ENCODE peak calls at places on chromosomes 6 and 20, in eight cellular contexts. P is A673, J is K562, W is IMR-90, G is psoas muscle, Z is PC-3, C is A549, O is sigmoid colon. X is an unnamed sample.
A peak's percentile ranks its signal among the peaks of the same experiment; 100 is the strongest.

GRCh38 chr6:169157474-169158181 is 96.0 kb downstream of the THBS2 start:
- DNase-seq in P (no peak), J (no peak), W (no peak), G (no peak), Z (no peak), C (no peak), O (no peak), X (no peak)

GRCh38 chr20:35369804-35370203 is 42.0 kb downstream of the UQCC1 start:
- DNase-seq in P (no peak), J (no peak), W (peak; percentile 87), G (no peak), Z (no peak), C (no peak), O (no peak), X (peak; percentile 64)

GRCh38 chr6:43604174-43604573 is 24.9 kb downstream of the GTPBP2 start:
- DNase-seq in P (peak; percentile 17), J (no peak), W (peak; percentile 88), G (no peak), Z (peak; percentile 75), C (no peak), O (no peak), X (peak; percentile 38)

GRCh38 chr6:95230071-95230740 is 347.1 kb upstream of the MANEA start:
- DNase-seq in P (no peak), J (no peak), W (peak; percentile 25), G (no peak), Z (peak; percentile 2), C (no peak), O (no peak), X (no peak)

GRCh38 chr20:4513720-4514119 is 208.0 kb upstream of the PRND start:
- DNase-seq in P (no peak), J (no peak), W (peak; percentile 84), G (no peak), Z (peak; percentile 96), C (peak; percentile 48), O (no peak), X (peak; percentile 80)

GRCh38 chr20:37881601-37882343 is 21.2 kb upstream of the VSTM2L start:
- DNase-seq in P (no peak), J (no peak), W (no peak), G (no peak), Z (no peak), C (no peak), O (no peak), X (no peak)

GRCh38 chr20:48155231-48155630 is 369.9 kb upstream of the SULF2 start:
- DNase-seq in P (no peak), J (no peak), W (no peak), G (no peak), Z (no peak), C (no peak), O (no peak), X (no peak)

GRCh38 chr6:27775796-27776184 is 136.4 kb downstream of the OR2B2 start:
- DNase-seq in P (no peak), J (no peak), W (no peak), G (no peak), Z (peak; percentile 34), C (no peak), O (no peak), X (no peak)

GRCh38 chr6:64010010-64010409 is 374.4 kb downstream of the PHF3 start:
- DNase-seq in P (no peak), J (no peak), W (no peak), G (no peak), Z (no peak), C (no peak), O (no peak), X (no peak)

GRCh38 chr6:129567374-129567773 is 142.6 kb downstream of the ARHGAP18 start:
- DNase-seq in P (peak; percentile 53), J (peak; percentile 58), W (no peak), G (no peak), Z (peak; percentile 29), C (no peak), O (no peak), X (peak; percentile 4)

GRCh38 chr6:89930789-89931188 is 36.5 kb downstream of the GJA10 start:
- DNase-seq in P (no peak), J (no peak), W (no peak), G (no peak), Z (no peak), C (no peak), O (no peak), X (no peak)

GRCh38 chr6:109008537-109008950 is 86.1 kb downstream of the SESN1 start:
- DNase-seq in P (no peak), J (no peak), W (peak; percentile 55), G (no peak), Z (no peak), C (no peak), O (no peak), X (no peak)

GRCh38 chr6:44473870-44474631 is 86.5 kb downstream of the CDC5L start:
- DNase-seq in P (no peak), J (no peak), W (no peak), G (no peak), Z (no peak), C (no peak), O (no peak), X (no peak)

GRCh38 chr20:44186201-44186600 is 787 bp downstream of the JPH2 start:
- DNase-seq in P (no peak), J (no peak), W (no peak), G (peak; percentile 21), Z (no peak), C (no peak), O (no peak), X (no peak)

GRCh38 chr6:38184041-38184779 is 364.7 kb downstream of the ZFAND3 start:
- DNase-seq in P (no peak), J (no peak), W (no peak), G (no peak), Z (no peak), C (no peak), O (no peak), X (no peak)

GRCh38 chr20:1524004-1524403 is 32.8 kb upstream of the SIRPB2 start:
- DNase-seq in P (peak; percentile 84), J (peak; percentile 8), W (no peak), G (no peak), Z (peak; percentile 43), C (no peak), O (no peak), X (no peak)

GRCh38 chr6:42698217-42698616 is 24.2 kb downstream of the PRPH2 start:
- DNase-seq in P (no peak), J (no peak), W (no peak), G (no peak), Z (no peak), C (no peak), O (no peak), X (no peak)

GRCh38 chr6:113909224-113909856 is 52.2 kb downstream of the MARCKS start:
- DNase-seq in P (peak; percentile 79), J (peak; percentile 69), W (peak; percentile 79), G (no peak), Z (peak; percentile 75), C (peak; percentile 32), O (no peak), X (peak; percentile 43)

DNA sequence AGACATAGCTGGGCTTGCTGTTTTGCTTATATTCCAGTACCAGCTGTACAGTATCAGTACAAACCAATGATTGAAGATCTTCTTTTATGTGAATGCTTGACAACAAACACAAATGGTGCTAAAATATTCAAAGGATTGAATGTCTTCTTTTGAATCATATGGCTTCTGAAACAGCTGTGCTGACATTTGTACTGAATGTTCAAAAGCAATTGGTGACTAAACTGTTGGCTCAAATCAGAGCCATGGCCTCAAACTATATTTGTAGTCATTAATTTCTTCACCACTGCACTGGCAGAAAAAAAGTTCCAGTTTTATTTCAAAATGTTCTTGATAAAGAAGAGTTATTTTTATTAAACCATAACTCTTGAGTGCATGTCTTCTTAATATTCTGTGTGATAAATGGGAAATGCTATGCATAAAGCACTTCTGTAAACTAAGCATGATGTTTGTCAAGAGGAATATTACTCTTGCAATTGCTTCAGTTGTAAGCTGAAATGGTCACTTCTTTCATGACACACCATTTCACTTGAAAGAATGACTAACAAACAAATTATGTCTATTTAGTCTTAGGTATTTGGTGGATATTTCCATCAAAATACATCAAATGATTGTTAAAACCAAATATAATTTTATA is 45.9 kb upstream of the CENPW start:
- DNase-seq in P (no peak), J (no peak), W (no peak), G (no peak), Z (no peak), C (no peak), O (no peak), X (no peak)
- TF ChIP-seq CTCF in P (no peak), J (no peak), W (no peak), G (no peak), Z (no peak), C (no peak), O (no peak), X (no peak)

GRCh38 chr6:49551866-49552129 is 1.3 kb downstream of the C6orf141 start:
- DNase-seq in P (no peak), J (no peak), W (no peak), G (no peak), Z (no peak), C (no peak), O (no peak), X (no peak)

GRCh38 chr6:49555951-49556350 is 5.5 kb downstream of the C6orf141 start:
- DNase-seq in P (peak; percentile 26), J (no peak), W (no peak), G (no peak), Z (peak; percentile 9), C (no peak), O (no peak), X (no peak)

GRCh38 chr6:49551126-49551865 is 828 bp downstream of the C6orf141 start:
- DNase-seq in P (peak; percentile 63), J (no peak), W (no peak), G (no peak), Z (peak; percentile 34), C (no peak), O (no peak), X (no peak)

GRCh38 chr6:49552596-49552995 is 2.1 kb downstream of the C6orf141 start:
- DNase-seq in P (no peak), J (no peak), W (no peak), G (no peak), Z (peak; percentile 39), C (no peak), O (no peak), X (no peak)

DNA sequence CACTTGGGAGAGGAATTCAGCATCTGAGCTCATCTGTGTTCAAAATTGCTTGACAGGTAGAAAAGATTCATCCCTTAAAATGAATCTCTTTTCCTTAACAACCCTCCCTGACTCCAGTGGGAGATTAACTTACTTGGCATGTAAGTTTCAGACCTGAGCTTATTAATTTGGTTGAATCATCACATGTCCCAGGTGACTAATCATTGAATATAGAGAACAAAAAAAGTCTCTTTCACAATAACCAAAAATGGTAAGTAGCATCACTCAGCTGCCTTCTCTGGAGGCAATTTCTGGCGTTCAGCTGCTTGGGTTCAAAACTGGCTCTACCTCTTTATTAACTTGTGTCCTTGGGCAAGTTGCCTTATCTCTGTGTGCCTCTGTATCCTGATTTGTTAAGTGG is 2.9 kb downstream of the C6orf141 start:
- DNase-seq in P (no peak), J (no peak), W (peak; percentile 1), G (no peak), Z (peak; percentile 92), C (no peak), O (no peak), X (peak; percentile 84)
- H3K27ac ChIP-seq in P (no peak overlapping the region), J (no peak overlapping the region), W (no peak overlapping the region), G (no peak overlapping the region), Z (peak overlapping the region; percentile 88), C (peak overlapping the region; percentile 81), O (no peak overlapping the region), X (peak overlapping the region; percentile 93)

GRCh38 chr6:117477988-117478852 is 4.3 kb upstream of the DCBLD1 start:
- DNase-seq in P (peak; percentile 16), J (peak; percentile 70), W (no peak), G (no peak), Z (no peak), C (no peak), O (no peak), X (peak; percentile 10)
- TF ChIP-seq CTCF in P (peak; percentile 22), J (peak; percentile 77), W (peak; percentile 28), G (peak; percentile 19), Z (peak; percentile 29), C (peak; percentile 33), O (no peak), X (no peak)

GRCh38 chr6:57182017-57182432 is 9.9 kb downstream of the BAG2 start:
- DNase-seq in P (no peak), J (peak; percentile 32), W (peak; percentile 83), G (no peak), Z (no peak), C (no peak), O (no peak), X (no peak)
- H3K27ac ChIP-seq in P (no peak overlapping the region), J (no peak overlapping the region), W (peak overlapping the region; percentile 50), G (peak overlapping the region; percentile 76), Z (no peak overlapping the region), C (no peak overlapping the region), O (peak overlapping the region; percentile 89), X (no peak overlapping the region)

X was measured in RWPE1.